ENCODE peak calls at places on chromosomes 7 and 10, in five cellular contexts. S is H1, Q is IMR-90, A is H9, V is mesenchymal stem cell. F is an unnamed sample.
A peak's percentile ranks its signal among the peaks of the same experiment; 100 is the strongest.

GRCh38 chr7:38858281-38858884 is 50.6 kb downstream of the VPS41 start:
- DNase-seq in Q (peak; percentile 81), S (no peak), A (no peak), V (peak; percentile 85), F (peak; percentile 75)

GRCh38 chr7:19410096-19410495 is 264.9 kb upstream of the FERD3L start:
- DNase-seq in V (no peak), S (no peak), A (no peak), Q (peak; percentile 50), F (no peak)

GRCh38 chr7:99597762-99598501 is at the start of gene TMEM225B:
- DNase-seq in A (peak; percentile 46), S (peak; percentile 55), Q (no peak), V (no peak), F (no peak)

GRCh38 chr10:117804470-117805011 is 242.2 kb downstream of the RAB11FIP2 start:
- DNase-seq in Q (no peak), S (no peak), A (no peak), V (no peak), F (no peak)

GRCh38 chr10:61263561-61263960 is 189.6 kb downstream of the TMEM26 start:
- DNase-seq in V (no peak), Q (no peak), A (no peak), S (no peak), F (no peak)

GRCh38 chr10:18659784-18660561 is 742 bp downstream of the ARL5B start:
- DNase-seq in S (no peak), V (peak; percentile 57), Q (peak; percentile 31), A (peak; percentile 35), F (peak; percentile 85)

GRCh38 chr7:156616269-156617202 is 24.0 kb upstream of the RNF32 start:
- DNase-seq in A (no peak), Q (peak; percentile 4), V (no peak), S (peak; percentile 68), F (no peak)

GRCh38 chr7:115546790-115547189 is 483.8 kb downstream of the TFEC start:
- DNase-seq in Q (peak; percentile 17), A (no peak), V (no peak), S (no peak), F (no peak)

GRCh38 chr7:117273325-117274292 is 49.2 kb downstream of the WNT2 start:
- DNase-seq in S (no peak), V (no peak), A (no peak), Q (no peak), F (no peak)

GRCh38 chr7:81882086-81882485 is 112.2 kb upstream of the HGF start:
- DNase-seq in V (peak; percentile 15), Q (no peak), A (no peak), S (no peak), F (no peak)

GRCh38 chr10:42952358-42952757 is 124.5 kb upstream of the RET start:
- DNase-seq in S (peak; percentile 89), A (peak; percentile 92), Q (no peak), V (peak; percentile 8), F (peak; percentile 39)

GRCh38 chr7:129690701-129691100 is 79.2 kb downstream of the NRF1 start:
- DNase-seq in Q (peak; percentile 27), A (no peak), V (no peak), S (no peak), F (peak; percentile 56)

GRCh38 chr10:77321868-77322267 is 315.7 kb downstream of the KCNMA1 start:
- DNase-seq in V (peak; percentile 35), Q (peak; percentile 38), S (no peak), A (no peak), F (no peak)

GRCh38 chr7:8480466-8480865 is 47.1 kb downstream of the NXPH1 start:
- DNase-seq in S (no peak), A (no peak), Q (no peak), V (peak; percentile 79), F (peak; percentile 0)

GRCh38 chr7:22137466-22137865 is 191.8 kb upstream of the CDCA7L start:
- DNase-seq in Q (peak; percentile 38), A (no peak), V (peak; percentile 10), S (no peak), F (no peak)

GRCh38 chr10:99595770-99596465 is 24.3 kb downstream of the SLC25A28 start:
- DNase-seq in A (peak; percentile 46), S (peak; percentile 47), V (peak; percentile 64), Q (no peak), F (peak; percentile 71)

GRCh38 chr7:13886356-13886755 is 103.1 kb downstream of the ETV1 start:
- DNase-seq in A (no peak), V (no peak), S (no peak), Q (no peak), F (no peak)

GRCh38 chr10:72893136-72893798 is at the start of gene OIT3:
- DNase-seq in A (no peak), V (no peak), Q (no peak), S (no peak), F (no peak)

GRCh38 chr7:68684246-68684850 is 913.9 kb upstream of the AUTS2 start:
- DNase-seq in A (no peak), S (no peak), V (no peak), Q (peak; percentile 17), F (no peak)

GRCh38 chr10:129547583-129547982 is 80.5 kb downstream of the MGMT start:
- DNase-seq in Q (peak; percentile 12), S (no peak), A (no peak), V (peak; percentile 3), F (no peak)

GRCh38 chr10:30813872-30814471 is 184.4 kb upstream of the LYZL2 start:
- DNase-seq in V (peak; percentile 76), S (no peak), Q (peak; percentile 85), A (no peak), F (no peak)

GRCh38 chr10:51246156-51246555 is 171.9 kb downstream of the PRKG1 start:
- DNase-seq in A (no peak), S (no peak), Q (no peak), V (no peak), F (peak; percentile 24)

GRCh38 chr7:18041202-18041601 is 13.6 kb upstream of the PRPS1L1 start:
- DNase-seq in S (no peak), Q (peak; percentile 26), V (peak; percentile 33), A (no peak), F (no peak)

GRCh38 chr7:94183289-94183749 is 179.2 kb upstream of the BET1 start:
- DNase-seq in S (no peak), V (peak; percentile 99), A (no peak), Q (peak; percentile 100), F (peak; percentile 65)

GRCh38 chr7:128454808-128455555 is 696 bp upstream of the HILPDA start:
- DNase-seq in Q (peak; percentile 41), V (no peak), A (no peak), S (no peak), F (peak; percentile 84)

GRCh38 chr7:1460757-1461639 is 1.7 kb upstream of the MICALL2 start:
- DNase-seq in V (peak; percentile 61), A (no peak), Q (peak; percentile 34), S (no peak), F (peak; percentile 33)

GRCh38 chr10:43978936-43979335 is 330.3 kb upstream of the ZNF32 start:
- DNase-seq in V (no peak), S (no peak), Q (no peak), A (no peak), F (no peak)

GRCh38 chr10:71887767-71888166 is 36.7 kb upstream of the PSAP start:
- DNase-seq in V (no peak), S (no peak), A (no peak), Q (no peak), F (no peak)

GRCh38 chr10:34723746-34724145 is 91.3 kb downstream of the PARD3 start:
- DNase-seq in S (peak; percentile 40), V (peak; percentile 79), A (no peak), Q (peak; percentile 78), F (peak; percentile 40)

GRCh38 chr7:57438244-57438643 is 11.7 kb upstream of the ZNF716 start:
- DNase-seq in S (no peak), V (no peak), A (no peak), Q (no peak), F (no peak)

GRCh38 chr10:110634527-110635209 is 9.5 kb upstream of the RBM20 start:
- DNase-seq in V (no peak), Q (no peak), S (no peak), A (no peak), F (no peak)

GRCh38 chr7:105131033-105131656 is 117.1 kb downstream of the KMT2E start:
- DNase-seq in V (no peak), Q (peak; percentile 60), S (no peak), A (no peak), F (no peak)

GRCh38 chr7:94957041-94957440 is 49.6 kb downstream of the PPP1R9A start:
- DNase-seq in V (no peak), Q (no peak), A (no peak), S (no peak), F (no peak)

GRCh38 chr7:50270531-50271018 is 33.9 kb upstream of the IKZF1 start:
- DNase-seq in V (no peak), Q (no peak), S (no peak), A (no peak), F (no peak)

DNA sequence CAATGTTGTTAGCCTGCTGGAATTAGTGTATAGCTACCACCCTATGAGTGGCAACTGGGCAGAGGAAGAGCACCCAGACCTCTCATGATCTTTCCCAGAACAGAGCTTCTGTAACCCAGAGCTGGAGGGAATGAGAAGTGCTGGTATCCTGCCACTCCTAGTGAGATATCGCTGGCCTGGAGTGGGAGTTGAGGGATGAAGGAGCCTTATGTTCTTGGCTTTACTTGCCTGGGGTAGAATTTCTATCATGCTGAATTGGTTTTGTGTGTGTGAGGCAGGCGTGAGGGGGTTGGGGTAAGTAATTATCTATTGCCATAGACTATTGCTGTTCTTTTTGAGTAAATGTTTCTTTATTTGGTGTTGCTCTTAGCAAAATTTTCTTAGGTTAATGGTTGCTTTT is 146.6 kb downstream of the ATRNL1 start:
- DNase-seq in V (no peak), S (no peak), Q (no peak), A (no peak), F (no peak)
- H3K4ac ChIP-seq in V (no peak overlapping the region), S (no peak overlapping the region), Q (no peak overlapping the region), A (no peak overlapping the region), F (no peak overlapping the region)

DNA sequence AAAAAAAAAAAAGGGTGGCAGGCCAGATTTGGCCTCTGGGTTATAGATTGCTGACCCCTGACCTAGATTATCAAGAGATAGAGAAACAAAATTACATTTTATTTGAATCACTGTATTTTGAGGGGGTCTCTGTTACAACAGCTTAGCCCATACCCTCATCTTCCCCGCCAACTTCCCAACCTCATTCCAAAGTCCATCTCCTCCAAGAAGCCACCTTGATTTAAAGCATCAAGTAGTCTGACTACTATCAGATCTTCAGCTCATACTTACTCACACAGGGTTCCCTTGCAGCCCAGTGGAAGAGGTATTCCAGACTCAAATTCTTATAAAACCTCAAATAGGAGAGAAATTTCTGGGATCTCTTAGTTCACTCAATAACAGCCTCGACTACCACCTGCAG is 20.4 kb downstream of the ZC3HAV1 start:
- DNase-seq in A (no peak), Q (no peak), S (no peak), V (no peak), F (no peak)
- H3K27me3 ChIP-seq in A (no peaks in the 10 kb centered on the region), Q (no peaks in the 10 kb centered on the region), S (no peaks in the 10 kb centered on the region), V (no peaks in the 10 kb centered on the region), F (no peaks in the 10 kb centered on the region)

GRCh38 chr10:22712246-22712958 is 2.0 kb downstream of the PIP4K2A start:
- DNase-seq in Q (peak; percentile 41), V (peak; percentile 55), A (no peak), S (no peak), F (no peak)
- H3K9ac ChIP-seq in Q (peak overlapping the region; percentile 66), V (peak overlapping the region; percentile 93), A (peak overlapping the region; percentile 0), S (no peak overlapping the region), F (no peak overlapping the region)

DNA sequence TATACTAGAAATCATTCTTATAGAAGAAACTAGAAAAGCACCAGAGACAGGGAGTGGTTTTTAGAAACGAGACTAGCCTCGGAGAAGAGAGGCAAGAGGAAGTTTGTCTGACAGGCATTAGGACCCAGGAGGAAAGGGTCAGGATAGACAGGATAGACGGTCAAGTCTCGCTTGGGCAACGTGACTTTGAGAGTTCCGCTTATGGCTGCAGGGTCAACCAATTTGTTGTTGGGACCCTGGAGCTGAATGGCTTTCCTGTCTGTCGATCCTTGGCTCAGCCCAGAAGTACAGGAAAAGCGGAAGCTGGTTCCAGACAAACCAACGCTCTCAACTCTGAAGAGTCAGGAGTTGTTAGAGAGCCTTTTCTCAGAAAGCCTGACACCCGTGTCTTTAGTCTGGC is 191.2 kb downstream of the FZD1 start:
- DNase-seq in S (no peak), Q (no peak), V (no peak), A (no peak), F (no peak)
- H3K4ac ChIP-seq in S (no peak overlapping the region), Q (no peak overlapping the region), V (no peak overlapping the region), A (no peak overlapping the region), F (no peak overlapping the region)

F was measured in trophoblast cell.